ENCODE peak calls at places on chromosomes 13 and 19, in nine cellular contexts. P is sigmoid colon; Z is transverse colon; N is HepG2; J is CD8-positive, alpha-beta T cell; C is IMR-90; H is neural progenitor cell; V is heart right ventricle; E is left ventricle myocardium inferior. G is an unnamed sample.

GRCh38 chr13:100811431-100811830 is 136.8 kb upstream of the TMTC4 start:
- DNase-seq in N (no peak), E (no peak), H (no peak), J (no peak), Z (no peak), P (no peak), V (no peak), C (no peak), G (no peak)

GRCh38 chr13:106595623-106596022 is 27.7 kb upstream of the ARGLU1 start:
- DNase-seq in N (no peak), P (no peak), H (no peak), V (peak; percentile 45), C (no peak), J (no peak), Z (no peak), E (peak; percentile 51), G (no peak)

GRCh38 chr13:43802511-43802910 is 15.7 kb upstream of the ENOX1 start:
- DNase-seq in N (no peak), J (no peak), E (no peak), C (no peak), Z (no peak), H (no peak), P (no peak), V (no peak), G (no peak)

GRCh38 chr13:79780240-79780639 is 299.3 kb downstream of the NDFIP2 start:
- DNase-seq in N (no peak), Z (no peak), V (no peak), C (peak; percentile 42), H (peak; percentile 4), J (no peak), E (no peak), P (no peak), G (no peak)

GRCh38 chr13:79171131-79172061 is 234.7 kb downstream of the RBM26 start:
- DNase-seq in E (no peak), N (no peak), P (no peak), C (no peak), J (no peak), V (no peak), H (peak; percentile 88), Z (no peak), G (no peak)

GRCh38 chr19:50646074-50646807 is 3.0 kb upstream of the C19orf81 start:
- DNase-seq in P (no peak), Z (no peak), E (no peak), V (no peak), J (no peak), C (peak; percentile 54), N (no peak), H (no peak), G (no peak)

GRCh38 chr19:38360839-38361631 is 13.3 kb upstream of the PSMD8 start:
- DNase-seq in N (no peak), C (no peak), E (no peak), V (no peak), P (no peak), H (peak; percentile 21), Z (no peak), J (no peak), G (no peak)

GRCh38 chr13:27607125-27607524 is 13.2 kb downstream of the LNX2 start:
- DNase-seq in E (no peak), V (no peak), C (peak; percentile 90), J (no peak), H (no peak), N (peak; percentile 50), Z (peak; percentile 23), P (no peak), G (no peak)

GRCh38 chr19:2012941-2013682 is 2.4 kb downstream of the BTBD2 start:
- DNase-seq in P (no peak), Z (no peak), C (no peak), H (no peak), E (no peak), J (no peak), N (no peak), V (no peak), G (no peak)

GRCh38 chr13:43766766-43767165 is 20.0 kb downstream of the ENOX1 start:
- DNase-seq in P (no peak), C (no peak), V (peak; percentile 35), E (peak; percentile 50), N (no peak), H (no peak), Z (no peak), J (no peak), G (no peak)

GRCh38 chr19:17949956-17950309 is 17.0 kb upstream of the KCNN1 start:
- DNase-seq in C (no peak), H (no peak), J (no peak), N (no peak), P (no peak), V (no peak), Z (no peak), E (no peak), G (no peak)

GRCh38 chr19:6593651-6594416 is 2.9 kb upstream of the CD70 start:
- DNase-seq in J (no peak), C (no peak), N (no peak), E (no peak), V (no peak), H (no peak), P (no peak), Z (no peak), G (no peak)

GRCh38 chr19:53916004-53916403 is 6.9 kb downstream of the CACNG7 start:
- DNase-seq in P (no peak), V (no peak), J (no peak), Z (no peak), C (no peak), E (no peak), H (no peak), N (no peak), G (no peak)

GRCh38 chr13:31192306-31192705 is 7.5 kb upstream of the B3GLCT start:
- DNase-seq in E (no peak), P (no peak), V (no peak), J (no peak), H (no peak), C (no peak), Z (no peak), N (no peak), G (no peak)

GRCh38 chr19:898663-899062 is 5.4 kb downstream of the RNU6-9 start:
- DNase-seq in P (no peak), E (no peak), C (no peak), J (no peak), V (no peak), H (peak; percentile 54), N (no peak), Z (no peak), G (peak; percentile 65)

GRCh38 chr19:16457195-16457953 is 14.4 kb downstream of the EPS15L1 start:
- DNase-seq in H (peak; percentile 23), V (peak; percentile 66), Z (no peak), J (no peak), C (peak; percentile 26), P (peak; percentile 78), N (peak; percentile 24), E (peak; percentile 55), G (no peak)

GRCh38 chr13:99974939-99975561 is 3.5 kb upstream of the ZIC5 start:
- DNase-seq in Z (no peak), N (no peak), J (no peak), P (no peak), C (no peak), E (no peak), V (no peak), H (peak; percentile 53), G (no peak)

GRCh38 chr13:52925775-52926285 is 77.4 kb upstream of the PCDH8 start:
- DNase-seq in C (no peak), V (peak; percentile 23), N (no peak), P (no peak), J (no peak), H (no peak), E (peak; percentile 56), Z (no peak), G (no peak)

GRCh38 chr19:35090795-35091214 is 24.8 kb upstream of the FXYD3 start:
- DNase-seq in P (no peak), Z (no peak), E (no peak), N (no peak), H (peak; percentile 66), J (no peak), C (no peak), V (no peak), G (no peak)
- TF ChIP-seq CTCF in P (no peak), Z (no peak), E (no peak), N (no peak), H (no peak), J (peak; percentile 0), C (no peak), V (no peak), G (peak; percentile 20)

GRCh38 chr19:45994989-45995714 is at the start of gene CCDC61:
- DNase-seq in P (peak; percentile 98), V (peak; percentile 90), H (peak; percentile 100), C (peak; percentile 99), Z (peak; percentile 97), N (peak; percentile 99), E (peak; percentile 92), J (peak; percentile 94), G (peak; percentile 93)

GRCh38 chr19:45998834-45999233 is 3.6 kb downstream of the CCDC61 start:
- DNase-seq in H (no peak), E (no peak), C (no peak), V (no peak), N (no peak), Z (no peak), P (no peak), J (no peak), G (no peak)

GRCh38 chr19:45994456-45994988 is 745 bp upstream of the CCDC61 start:
- DNase-seq in N (no peak), Z (no peak), E (no peak), J (no peak), P (no peak), V (no peak), C (no peak), H (no peak), G (no peak)

GRCh38 chr19:45995715-45996385 is 583 bp downstream of the CCDC61 start:
- DNase-seq in E (no peak), C (peak; percentile 67), J (no peak), H (no peak), P (no peak), N (no peak), V (no peak), Z (no peak), G (no peak)

GRCh38 chr19:45996933-45997332 is 1.7 kb downstream of the CCDC61 start:
- DNase-seq in N (no peak), C (no peak), H (no peak), J (no peak), P (no peak), E (no peak), Z (no peak), V (no peak), G (no peak)
- H3K27ac ChIP-seq in N (no peak overlapping the region), C (no peak overlapping the region), H (no peak overlapping the region), J (no peak overlapping the region), P (no peak overlapping the region), E (no peak overlapping the region), Z (no peak overlapping the region), V (no peak overlapping the region), G (no peak overlapping the region)

GRCh38 chr13:98318263-98318878 is 141.3 kb upstream of the RNF113B start:
- DNase-seq in Z (no peak), E (no peak), V (no peak), H (no peak), N (peak; percentile 35), J (no peak), P (no peak), C (no peak), G (no peak)
- H3K9me3 ChIP-seq in Z (no peaks in the 10 kb centered on the region), E (no peaks in the 10 kb centered on the region), V (no peaks in the 10 kb centered on the region), H (no peaks in the 10 kb centered on the region), N (no peaks in the 10 kb centered on the region), J (no peaks in the 10 kb centered on the region), P (no peaks in the 10 kb centered on the region), C (no peaks in the 10 kb centered on the region), G (no peaks in the 10 kb centered on the region)

GRCh38 chr13:77815330-77815729 is 103.3 kb downstream of the EDNRB start:
- DNase-seq in C (no peak), P (no peak), E (no peak), N (no peak), J (no peak), H (no peak), V (no peak), Z (no peak), G (no peak)

GRCh38 chr13:77820431-77821149 is 98.0 kb downstream of the EDNRB start:
- DNase-seq in P (no peak), N (no peak), Z (no peak), E (no peak), H (no peak), J (no peak), C (no peak), V (no peak), G (no peak)
- TF ChIP-seq CTCF in P (no peak), N (no peak), Z (no peak), E (no peak), H (peak; percentile 38), J (no peak), C (no peak), V (no peak), G (no peak)